ENCODE peak calls at places on chromosomes 4 and X, in seven cellular contexts. P is AG08395; G is skeletal muscle cell; F is activated gamma-delta T cell treated with Interleukin-2 at 50 U/mL for 16 hours; C is Karpas-422; S is caudate nucleus; K is stimulated activated CD4-positive, alpha-beta T cell treated with anti-CD3 and anti-CD28 coated beads, Interleukin-4, amount 100 ng/mL, for 24 hours. V is an unnamed sample.

GRCh38 chrX:141405878-141406492 is 163.7 kb upstream of the SPANXC start:
- DNase-seq in P (peak), G (peak), F (no peak), C (no peak), S (no peak), K (no peak), V (no peak)

GRCh38 chr4:93710101-93710846 is 118.3 kb upstream of the ATOH1 start:
- DNase-seq in P (no peak), G (no peak), F (no peak), C (no peak), S (no peak), K (no peak), V (no peak)

GRCh38 chrX:150012647-150013046 is 74.4 kb upstream of the EOLA2 start:
- DNase-seq in P (peak), G (no peak), F (no peak), C (no peak), S (no peak), K (no peak), V (no peak)

GRCh38 chrX:16212436-16212835 is 45.2 kb downstream of the MAGEB17 start:
- DNase-seq in P (no peak), G (no peak), F (no peak), C (peak), S (no peak), K (no peak), V (no peak)

GRCh38 chr4:11632015-11632414 is 203.3 kb upstream of the HS3ST1 start:
- DNase-seq in P (no peak), G (no peak), F (no peak), C (no peak), S (no peak), K (no peak), V (no peak)

GRCh38 chr4:88018471-88018870 is 11.0 kb downstream of the PKD2 start:
- DNase-seq in P (peak), G (no peak), F (no peak), C (no peak), S (no peak), K (no peak), V (no peak)

GRCh38 chrX:72296991-72297390 is 8.7 kb downstream of the CITED1 start:
- DNase-seq in P (no peak), G (no peak), F (no peak), C (no peak), S (no peak), K (no peak), V (no peak)

GRCh38 chrX:23334871-23335599 is 386 bp downstream of the PTCHD1 start:
- DNase-seq in P (no peak), G (no peak), F (no peak), C (no peak), S (peak), K (no peak), V (no peak)

GRCh38 chrX:154051210-154051810 is 31.6 kb upstream of the IRAK1 start:
- DNase-seq in P (peak), G (no peak), F (peak), C (peak), S (no peak), K (peak), V (peak)

GRCh38 chr4:94895081-94895480 is 137.3 kb downstream of the BMPR1B start:
- DNase-seq in P (no peak), G (no peak), F (no peak), C (no peak), S (no peak), K (no peak), V (no peak)